ENCODE peak calls at places on chromosomes 5 and 9, in eight cellular contexts. One of them, this sample, is unnamed.

GRCh38 chr9:22457448-22457847 is 10.8 kb downstream of the DMRTA1 start:
- DNase-seq in left ventricle myocardium inferior: no peak
- DNase-seq in cardiac fibroblast: no peak
- DNase-seq in PC-9: no peak
- DNase-seq in foreskin fibroblast: no peak
- DNase-seq in retinal pigment epithelial cell: no peak
- DNase-seq in adrenal gland: no peak
- DNase-seq in A549: no peak
- DNase-seq in this sample: no peak

GRCh38 chr5:176542596-176543427 is 5.6 kb upstream of the RNF44 start:
- DNase-seq in adrenal gland: no peak
- DNase-seq in retinal pigment epithelial cell: no peak
- DNase-seq in cardiac fibroblast: no peak
- DNase-seq in PC-9: no peak
- DNase-seq in A549: peak
- DNase-seq in foreskin fibroblast: peak
- DNase-seq in left ventricle myocardium inferior: no peak
- DNase-seq in this sample: no peak

GRCh38 chr5:76475936-76476335 is 72.9 kb downstream of the IQGAP2 start:
- DNase-seq in left ventricle myocardium inferior: no peak
- DNase-seq in adrenal gland: no peak
- DNase-seq in PC-9: no peak
- DNase-seq in cardiac fibroblast: no peak
- DNase-seq in A549: no peak
- DNase-seq in retinal pigment epithelial cell: no peak
- DNase-seq in foreskin fibroblast: no peak
- DNase-seq in this sample: no peak

GRCh38 chr5:41414598-41414997 is 95.8 kb downstream of the PLCXD3 start:
- DNase-seq in A549: peak
- DNase-seq in retinal pigment epithelial cell: peak
- DNase-seq in adrenal gland: peak
- DNase-seq in PC-9: peak
- DNase-seq in left ventricle myocardium inferior: no peak
- DNase-seq in foreskin fibroblast: peak
- DNase-seq in cardiac fibroblast: peak
- DNase-seq in this sample: peak

GRCh38 chr5:148666353-148666752 is 12.0 kb upstream of the HTR4 start:
- DNase-seq in left ventricle myocardium inferior: no peak
- DNase-seq in cardiac fibroblast: no peak
- DNase-seq in adrenal gland: no peak
- DNase-seq in foreskin fibroblast: no peak
- DNase-seq in A549: no peak
- DNase-seq in PC-9: no peak
- DNase-seq in retinal pigment epithelial cell: no peak
- DNase-seq in this sample: no peak

GRCh38 chr9:121675969-121676822 is 24.8 kb downstream of the DAB2IP start:
- DNase-seq in foreskin fibroblast: no peak
- DNase-seq in left ventricle myocardium inferior: peak
- DNase-seq in PC-9: no peak
- DNase-seq in cardiac fibroblast: no peak
- DNase-seq in retinal pigment epithelial cell: no peak
- DNase-seq in adrenal gland: no peak
- DNase-seq in A549: no peak
- DNase-seq in this sample: no peak

GRCh38 chr5:81303563-81303962 is 2.2 kb downstream of the ZCCHC9 start:
- DNase-seq in cardiac fibroblast: peak
- DNase-seq in A549: no peak
- DNase-seq in left ventricle myocardium inferior: no peak
- DNase-seq in retinal pigment epithelial cell: no peak
- DNase-seq in foreskin fibroblast: peak
- DNase-seq in PC-9: peak
- DNase-seq in adrenal gland: no peak
- DNase-seq in this sample: no peak

GRCh38 chr5:150181035-150181434 is 8.8 kb upstream of the SLC6A7 start:
- DNase-seq in retinal pigment epithelial cell: no peak
- DNase-seq in foreskin fibroblast: peak
- DNase-seq in PC-9: no peak
- DNase-seq in A549: no peak
- DNase-seq in cardiac fibroblast: peak
- DNase-seq in adrenal gland: no peak
- DNase-seq in left ventricle myocardium inferior: no peak
- DNase-seq in this sample: no peak

GRCh38 chr5:151257731-151258715 is 5.0 kb downstream of the GM2A start:
- DNase-seq in PC-9: peak
- DNase-seq in foreskin fibroblast: peak
- DNase-seq in retinal pigment epithelial cell: no peak
- DNase-seq in adrenal gland: no peak
- DNase-seq in A549: peak
- DNase-seq in cardiac fibroblast: peak
- DNase-seq in left ventricle myocardium inferior: no peak
- DNase-seq in this sample: no peak

GRCh38 chr9:109442716-109443115 is 55.4 kb downstream of the PTPN3 start:
- DNase-seq in adrenal gland: no peak
- DNase-seq in foreskin fibroblast: no peak
- DNase-seq in PC-9: peak
- DNase-seq in retinal pigment epithelial cell: no peak
- DNase-seq in left ventricle myocardium inferior: no peak
- DNase-seq in A549: no peak
- DNase-seq in cardiac fibroblast: no peak
- DNase-seq in this sample: no peak

GRCh38 chr5:142725231-142726187 is 39.6 kb upstream of the FGF1 start:
- DNase-seq in PC-9: peak
- DNase-seq in adrenal gland: no peak
- DNase-seq in cardiac fibroblast: peak
- DNase-seq in retinal pigment epithelial cell: no peak
- DNase-seq in A549: no peak
- DNase-seq in left ventricle myocardium inferior: no peak
- DNase-seq in foreskin fibroblast: peak
- DNase-seq in this sample: no peak

GRCh38 chr5:96844476-96844990 is 31.8 kb upstream of the ERAP2 start:
- DNase-seq in PC-9: no peak
- DNase-seq in A549: no peak
- DNase-seq in cardiac fibroblast: no peak
- DNase-seq in retinal pigment epithelial cell: no peak
- DNase-seq in left ventricle myocardium inferior: no peak
- DNase-seq in foreskin fibroblast: peak
- DNase-seq in adrenal gland: no peak
- DNase-seq in this sample: no peak

GRCh38 chr5:14061106-14061505 is 82.0 kb upstream of the TRIO start:
- DNase-seq in retinal pigment epithelial cell: no peak
- DNase-seq in A549: peak
- DNase-seq in PC-9: no peak
- DNase-seq in adrenal gland: no peak
- DNase-seq in left ventricle myocardium inferior: no peak
- DNase-seq in cardiac fibroblast: no peak
- DNase-seq in foreskin fibroblast: no peak
- DNase-seq in this sample: no peak

GRCh38 chr5:123809594-123810172 is 297.7 kb downstream of the CSNK1G3 start:
- DNase-seq in A549: no peak
- DNase-seq in PC-9: no peak
- DNase-seq in cardiac fibroblast: no peak
- DNase-seq in foreskin fibroblast: peak
- DNase-seq in retinal pigment epithelial cell: no peak
- DNase-seq in adrenal gland: no peak
- DNase-seq in left ventricle myocardium inferior: no peak
- DNase-seq in this sample: no peak

GRCh38 chr9:4334439-4334838 is 34.6 kb upstream of the GLIS3 start:
- DNase-seq in PC-9: peak
- DNase-seq in adrenal gland: peak
- DNase-seq in foreskin fibroblast: peak
- DNase-seq in retinal pigment epithelial cell: peak
- DNase-seq in A549: peak
- DNase-seq in left ventricle myocardium inferior: peak
- DNase-seq in cardiac fibroblast: peak
- DNase-seq in this sample: peak

GRCh38 chr5:5342784-5343183 is 79.7 kb upstream of the ICE1 start:
- DNase-seq in cardiac fibroblast: peak
- DNase-seq in retinal pigment epithelial cell: no peak
- DNase-seq in A549: peak
- DNase-seq in foreskin fibroblast: peak
- DNase-seq in adrenal gland: no peak
- DNase-seq in PC-9: no peak
- DNase-seq in left ventricle myocardium inferior: no peak
- DNase-seq in this sample: no peak

GRCh38 chr5:154334406-154335041 is 111.3 kb upstream of the SAP30L start:
- DNase-seq in adrenal gland: no peak
- DNase-seq in cardiac fibroblast: no peak
- DNase-seq in A549: no peak
- DNase-seq in retinal pigment epithelial cell: no peak
- DNase-seq in PC-9: no peak
- DNase-seq in left ventricle myocardium inferior: no peak
- DNase-seq in foreskin fibroblast: peak
- DNase-seq in this sample: no peak

DNA sequence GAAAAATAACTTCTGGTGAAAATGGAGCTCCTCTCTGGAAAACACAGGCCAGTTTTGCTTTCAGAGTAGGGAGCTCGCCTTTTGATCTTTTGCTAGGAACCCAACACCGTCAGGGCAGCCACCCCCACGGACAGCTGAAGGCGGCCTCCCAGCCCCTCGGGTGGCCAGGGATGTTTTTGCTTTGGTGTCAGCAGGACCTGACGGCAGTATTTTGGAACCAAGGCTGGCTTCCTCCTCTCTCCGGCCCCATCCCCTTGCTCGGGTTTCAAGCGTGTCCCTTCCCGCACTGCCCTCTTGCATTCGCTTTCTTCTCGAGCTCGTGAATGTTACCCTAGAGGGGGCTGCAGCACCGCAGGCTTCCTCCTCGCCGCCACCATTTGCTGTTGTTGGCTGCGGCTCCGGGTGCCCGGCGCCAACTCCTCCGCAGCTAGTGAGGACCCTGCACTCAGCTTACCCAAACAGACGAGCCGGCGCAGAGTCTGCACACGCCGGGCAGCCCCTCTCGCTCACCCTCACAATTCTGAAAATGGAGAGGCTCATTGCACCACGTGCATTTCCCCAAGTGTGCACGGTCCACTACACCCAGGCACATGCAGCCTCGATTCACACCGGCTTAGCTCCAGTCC is 35.5 kb upstream of the ADAMTSL1 start:
- DNase-seq in retinal pigment epithelial cell: no peak
- DNase-seq in foreskin fibroblast: peak
- DNase-seq in adrenal gland: no peak
- DNase-seq in PC-9: no peak
- DNase-seq in cardiac fibroblast: peak
- DNase-seq in left ventricle myocardium inferior: peak
- DNase-seq in A549: no peak
- DNase-seq in this sample: no peak
- TF ChIP-seq CTCF in retinal pigment epithelial cell: peak
- TF ChIP-seq CTCF in foreskin fibroblast: peak
- TF ChIP-seq CTCF in adrenal gland: no peak
- TF ChIP-seq CTCF in PC-9: no peak
- TF ChIP-seq CTCF in cardiac fibroblast: peak
- TF ChIP-seq CTCF in left ventricle myocardium inferior: peak
- TF ChIP-seq CTCF in A549: no peak
- TF ChIP-seq CTCF in this sample: peak

GRCh38 chr9:91279296-91280204 is 82.2 kb downstream of the AUH start:
- DNase-seq in retinal pigment epithelial cell: no peak
- DNase-seq in foreskin fibroblast: no peak
- DNase-seq in A549: no peak
- DNase-seq in adrenal gland: no peak
- DNase-seq in left ventricle myocardium inferior: no peak
- DNase-seq in PC-9: no peak
- DNase-seq in cardiac fibroblast: no peak
- DNase-seq in this sample: no peak
- H3K4me3 ChIP-seq in retinal pigment epithelial cell: no peak
- H3K4me3 ChIP-seq in foreskin fibroblast: no peak
- H3K4me3 ChIP-seq in A549: no peak
- H3K4me3 ChIP-seq in adrenal gland: no peak
- H3K4me3 ChIP-seq in left ventricle myocardium inferior: no peak
- H3K4me3 ChIP-seq in PC-9: no peak
- H3K4me3 ChIP-seq in cardiac fibroblast: no peak
- H3K4me3 ChIP-seq in this sample: no peak

DNA sequence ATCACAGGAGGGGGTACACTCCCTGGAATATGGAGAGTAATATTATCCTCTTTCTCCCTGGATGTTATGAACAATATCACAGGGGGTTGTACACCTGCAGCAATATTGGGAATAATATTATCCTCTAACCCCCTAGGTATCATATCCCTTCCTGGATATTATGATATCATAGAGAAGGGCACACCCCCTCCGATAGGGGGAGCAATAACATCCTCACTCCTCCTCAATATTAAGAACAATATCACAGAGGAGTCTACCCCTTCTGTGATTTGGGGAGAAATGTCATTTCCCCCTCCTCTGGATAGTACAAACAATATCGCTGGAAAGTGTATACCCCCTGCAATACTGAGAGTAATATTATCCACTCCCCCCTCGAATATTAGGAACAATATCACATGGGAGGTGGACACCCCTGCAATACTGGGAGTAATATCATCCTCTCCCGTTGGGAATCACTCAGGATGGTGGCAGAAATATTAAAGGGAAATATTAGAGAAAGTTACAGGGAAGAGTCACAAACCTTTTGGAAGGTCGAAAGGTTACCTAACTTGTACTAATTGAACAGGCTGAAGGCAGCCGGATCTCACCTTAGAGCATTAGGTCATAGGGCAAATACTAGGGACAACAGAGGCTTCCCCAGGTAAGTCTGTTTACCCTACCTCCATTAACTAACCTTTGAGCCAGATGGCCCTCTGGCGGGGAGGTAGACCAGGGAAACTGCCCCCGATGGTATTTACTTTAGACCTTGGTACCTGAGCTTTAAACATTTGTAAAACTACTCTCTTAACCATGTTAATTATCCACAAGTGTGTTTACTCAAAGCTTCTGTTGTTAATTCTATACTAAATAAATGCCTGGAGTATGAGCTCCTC is 57.5 kb upstream of the FREM1 start:
- DNase-seq in adrenal gland: no peak
- DNase-seq in PC-9: no peak
- DNase-seq in foreskin fibroblast: no peak
- DNase-seq in cardiac fibroblast: no peak
- DNase-seq in A549: no peak
- DNase-seq in left ventricle myocardium inferior: no peak
- DNase-seq in retinal pigment epithelial cell: no peak
- DNase-seq in this sample: no peak
- TF ChIP-seq CTCF in adrenal gland: no peak
- TF ChIP-seq CTCF in PC-9: peak
- TF ChIP-seq CTCF in foreskin fibroblast: no peak
- TF ChIP-seq CTCF in cardiac fibroblast: no peak
- TF ChIP-seq CTCF in A549: no peak
- TF ChIP-seq CTCF in left ventricle myocardium inferior: no peak
- TF ChIP-seq CTCF in retinal pigment epithelial cell: no peak
- TF ChIP-seq CTCF in this sample: no peak

DNA sequence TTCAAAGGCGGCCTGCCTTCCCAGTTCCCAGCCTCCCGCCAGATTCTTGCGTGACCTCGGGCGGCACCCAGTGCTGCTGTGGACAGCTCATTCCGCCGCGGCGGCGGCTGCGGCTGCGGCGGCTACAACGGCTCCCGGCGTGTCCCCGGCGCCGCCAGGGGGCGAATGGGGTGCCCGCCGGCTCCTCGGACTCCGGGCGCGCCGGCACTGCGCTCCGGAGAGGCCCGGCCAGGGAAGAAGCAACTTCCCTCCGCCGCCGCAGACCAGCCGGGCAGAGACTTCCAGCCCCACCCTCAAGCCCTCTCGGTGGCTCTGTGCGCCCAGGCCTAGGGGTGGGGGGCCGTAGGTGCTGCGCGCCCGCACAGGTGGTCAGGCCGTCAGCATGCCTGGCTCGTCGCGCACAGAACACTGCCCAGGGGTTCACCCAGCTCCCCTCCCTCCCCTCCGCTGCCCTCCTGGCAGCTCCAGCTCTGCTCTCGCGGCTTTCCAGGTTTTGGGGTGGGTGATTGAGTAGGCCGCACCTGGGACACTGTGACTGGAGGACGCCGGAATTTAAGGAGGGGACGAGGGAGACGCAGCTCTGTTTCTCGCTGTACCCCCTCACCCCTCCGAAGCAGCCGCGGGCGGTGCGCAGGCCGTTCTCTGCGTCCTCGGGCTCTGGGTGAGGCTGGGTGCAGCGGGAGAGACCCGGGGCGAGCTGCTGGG is 20.2 kb downstream of the IGIP start:
- DNase-seq in adrenal gland: peak
- DNase-seq in left ventricle myocardium inferior: peak
- DNase-seq in retinal pigment epithelial cell: no peak
- DNase-seq in cardiac fibroblast: peak
- DNase-seq in foreskin fibroblast: peak
- DNase-seq in PC-9: no peak
- DNase-seq in A549: peak
- DNase-seq in this sample: peak
- H3K4me3 ChIP-seq in adrenal gland: no peak
- H3K4me3 ChIP-seq in left ventricle myocardium inferior: peak
- H3K4me3 ChIP-seq in retinal pigment epithelial cell: peak
- H3K4me3 ChIP-seq in cardiac fibroblast: peak
- H3K4me3 ChIP-seq in foreskin fibroblast: peak
- H3K4me3 ChIP-seq in PC-9: no peak
- H3K4me3 ChIP-seq in A549: peak
- H3K4me3 ChIP-seq in this sample: peak

This sample was measured in kidney epithelial cell.